ENCODE peak calls at places on chromosomes 16 and 17, in four cellular contexts. P is thoracic aorta, I is mammary epithelial cell, D is body of pancreas. E is an unnamed sample. For H3K4me1, the result is how much of the 10 kb centered on the place peaks cover.

GRCh38 chr16:29926675-29927522 is 873 bp upstream of the KCTD13 start:
- DNase-seq in P (no peak), I (no peak), D (peak), E (no peak)

GRCh38 chr16:22643886-22644285 is 133.2 kb downstream of the NPIPB5 start:
- DNase-seq in I (no peak), P (no peak), D (no peak), E (no peak)

GRCh38 chr17:72063262-72063661 is 57.6 kb upstream of the SOX9 start:
- DNase-seq in P (no peak), I (no peak), D (peak), E (no peak)

GRCh38 chr17:65914784-65915342 is 277.1 kb downstream of the CEP112 start:
- DNase-seq in P (no peak), I (peak), D (no peak), E (no peak)

GRCh38 chr17:54899721-54900456 is 763 bp upstream of the TOM1L1 start:
- DNase-seq in D (no peak), P (no peak), I (no peak), E (no peak)

GRCh38 chr16:88459366-88460055 is 6.4 kb downstream of the ZFPM1 start:
- DNase-seq in D (no peak), I (no peak), P (no peak), E (no peak)

GRCh38 chr16:68992521-68992920 is 112.9 kb upstream of the HAS3 start:
- DNase-seq in I (peak), P (no peak), D (no peak), E (no peak)

GRCh38 chr17:27319536-27320221 is 25.8 kb downstream of the WSB1 start:
- DNase-seq in P (peak), I (no peak), D (peak), E (peak)

GRCh38 chr17:1999557-2000251 is 25.4 kb downstream of the RTN4RL1 start:
- DNase-seq in I (no peak), P (no peak), D (peak), E (no peak)

GRCh38 chr16:80092686-80093085 is 448.1 kb upstream of the DYNLRB2 start:
- DNase-seq in P (no peak), I (no peak), D (no peak), E (no peak)

GRCh38 chr17:915416-916201 is 64.0 kb downstream of the NXN start:
- DNase-seq in I (peak), P (no peak), D (no peak), E (no peak)

GRCh38 chr16:14309906-14310305 is 238.8 kb downstream of the MRTFB start:
- DNase-seq in P (no peak), D (no peak), I (peak), E (no peak)

GRCh38 chr16:85613609-85614337 is 651 bp downstream of the GSE1 start:
- DNase-seq in D (peak), I (no peak), P (no peak), E (peak)

GRCh38 chr16:84465154-84465553 is 39.3 kb downstream of the MEAK7 start:
- DNase-seq in D (no peak), P (no peak), I (no peak), E (no peak)

GRCh38 chr17:7912927-7913524 is 3.1 kb downstream of the RNF227 start:
- DNase-seq in I (peak), D (peak), P (no peak), E (no peak)

GRCh38 chr16:89115216-89115949 is 21.7 kb downstream of the ACSF3 start:
- DNase-seq in I (peak), P (no peak), D (peak), E (peak)

GRCh38 chr16:78720416-78720815 is 621.0 kb downstream of the WWOX start:
- DNase-seq in I (no peak), D (no peak), P (no peak), E (no peak)

GRCh38 chr17:6456914-6457687 is 12.8 kb downstream of the PIMREG start:
- DNase-seq in P (no peak), D (no peak), I (peak), E (no peak)

GRCh38 chr17:48559609-48560451 is 14.9 kb upstream of the HOXB2 start:
- DNase-seq in I (no peak), P (no peak), D (no peak), E (no peak)

GRCh38 chr17:47986520-47986919 is 15.6 kb downstream of the CDK5RAP3 start:
- DNase-seq in I (no peak), D (no peak), P (no peak), E (no peak)

GRCh38 chr17:29645516-29646051 is 22.9 kb upstream of the CORO6 start:
- DNase-seq in D (peak), I (peak), P (peak), E (peak)

GRCh38 chr17:29640413-29640812 is 17.7 kb upstream of the CORO6 start:
- DNase-seq in D (no peak), P (no peak), I (no peak), E (no peak)

GRCh38 chr17:29640981-29641642 is 18.4 kb upstream of the CORO6 start:
- DNase-seq in P (no peak), I (no peak), D (no peak), E (no peak)

GRCh38 chr17:29643817-29644160 is 21.1 kb upstream of the CORO6 start:
- DNase-seq in P (no peak), I (no peak), D (no peak), E (no peak)

DNA sequence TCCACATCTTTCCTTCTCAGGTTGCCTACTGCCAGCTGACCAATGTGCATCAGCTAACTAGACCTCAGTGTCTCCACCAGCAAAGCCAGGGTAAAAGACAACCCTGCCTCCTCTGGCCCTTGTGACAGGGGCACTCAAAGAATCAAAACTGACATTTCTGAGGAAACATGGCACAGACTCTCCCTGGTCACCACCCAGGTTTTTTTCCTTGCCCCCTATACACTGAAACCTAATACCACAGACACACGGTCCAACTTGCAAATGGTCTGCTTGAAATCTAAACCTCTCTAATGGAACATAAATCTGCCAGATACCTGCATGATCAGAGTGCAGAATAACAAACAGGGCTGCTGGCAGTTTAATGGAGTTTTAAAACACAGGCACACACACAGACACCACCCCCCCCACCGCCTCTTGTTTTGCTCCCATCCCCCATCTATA is 19.5 kb upstream of the CORO6 start:
- DNase-seq in D (no peak), I (no peak), P (no peak), E (no peak)
- H3K4me1 ChIP-seq in D (under half), I (under half), P (half or more), E (under half)

DNA sequence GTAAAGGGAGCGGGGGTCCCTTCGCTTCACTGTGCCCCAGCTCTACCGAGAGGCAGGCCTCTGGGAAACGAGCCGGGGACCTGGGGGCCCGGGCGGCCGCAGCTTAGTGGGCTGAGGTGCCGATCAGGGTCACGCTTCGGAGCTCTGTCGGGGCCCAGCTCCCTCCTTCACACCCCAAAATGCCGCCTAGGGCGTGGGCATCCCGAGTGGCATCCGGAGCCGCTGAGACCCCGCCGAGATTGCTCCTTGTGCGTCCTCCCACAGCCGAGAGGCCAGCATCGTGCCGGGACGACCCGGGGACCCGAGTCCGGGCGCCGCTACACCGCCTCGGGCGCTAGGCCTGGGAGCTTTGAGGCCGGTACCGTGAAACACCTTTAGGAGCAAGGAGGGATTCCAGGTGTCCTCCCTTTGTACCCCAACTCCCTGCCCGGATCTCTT is 1.3 kb downstream of the SALL1 start:
- DNase-seq in I (no peak), P (no peak), D (no peak), E (no peak)
- H3K4me3 ChIP-seq in I (no peak), P (no peak), D (no peak), E (no peak)

GRCh38 chr16:10994571-10994970 is 50.2 kb downstream of the CLEC16A start:
- DNase-seq in D (no peak), P (no peak), I (no peak), E (no peak)
- H3K27ac ChIP-seq in D (no peak), P (no peak), I (no peak), E (no peak)

DNA sequence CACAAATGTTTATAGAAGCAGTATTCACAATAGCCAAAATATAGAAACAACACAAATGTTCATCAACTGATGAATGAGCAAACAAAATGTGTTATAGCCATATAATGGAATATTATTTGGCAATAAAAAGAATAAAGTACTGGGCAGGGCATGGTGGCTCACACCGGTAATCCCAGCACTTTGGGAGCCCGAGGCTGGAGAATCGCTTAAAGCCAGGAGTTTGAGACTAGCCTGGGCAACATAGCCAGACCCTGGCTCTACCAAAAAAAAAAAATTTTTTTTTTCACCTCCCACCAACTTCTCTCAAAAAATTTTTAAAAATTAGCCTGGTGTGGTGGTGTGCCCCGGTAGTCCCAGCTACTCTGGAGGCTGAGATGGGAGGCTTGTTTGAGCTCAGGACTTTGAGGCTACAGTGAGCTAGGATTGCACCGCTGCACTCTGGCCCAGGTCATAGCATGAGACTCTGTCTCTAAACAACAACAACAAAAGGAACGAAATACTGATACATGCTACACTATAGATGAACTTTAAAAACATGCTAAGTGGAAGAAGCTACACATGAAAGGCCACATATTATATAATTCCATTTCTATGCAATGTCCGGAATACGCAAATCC is 10.7 kb upstream of the PECAM1 start:
- DNase-seq in I (no peak), D (no peak), P (no peak), E (no peak)
- H3K4me1 ChIP-seq in I (under half), D (under half), P (under half), E (under half)

GRCh38 chr17:60391419-60392041 is 403 bp downstream of the USP32 start:
- DNase-seq in I (no peak), P (no peak), D (no peak), E (no peak)
- H3K4me3 ChIP-seq in I (peak), P (peak), D (peak), E (peak)

DNA sequence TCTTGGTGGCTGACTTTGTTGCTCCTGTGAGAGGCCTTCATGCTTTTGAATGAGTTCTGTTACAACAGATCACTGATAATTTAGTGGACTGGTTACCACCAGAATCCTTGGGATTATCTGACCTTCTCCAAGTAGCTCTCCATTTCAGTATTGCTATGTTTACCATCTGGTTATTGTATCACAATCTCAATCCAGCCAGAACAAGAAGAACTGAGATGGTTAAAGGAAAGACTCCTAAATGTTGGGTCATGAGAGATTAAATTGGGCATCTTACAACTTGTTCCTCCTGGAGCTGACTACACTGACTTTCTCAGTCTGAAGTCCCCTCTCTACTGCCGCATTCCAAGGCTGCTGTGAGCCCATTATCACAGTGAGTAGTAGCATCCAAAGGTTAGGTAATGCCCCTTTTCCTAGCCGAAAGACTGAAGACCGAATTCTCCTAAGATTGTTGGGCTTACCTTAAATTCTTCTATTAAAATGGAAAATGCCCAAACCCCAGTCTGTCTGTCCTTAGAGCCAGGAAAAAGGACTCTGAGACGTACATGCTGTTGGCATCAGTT is 181.7 kb upstream of the TBX2 start:
- DNase-seq in D (no peak), I (no peak), P (no peak), E (no peak)
- H3K27ac ChIP-seq in D (no peak), I (no peak), P (no peak), E (peak)

DNA sequence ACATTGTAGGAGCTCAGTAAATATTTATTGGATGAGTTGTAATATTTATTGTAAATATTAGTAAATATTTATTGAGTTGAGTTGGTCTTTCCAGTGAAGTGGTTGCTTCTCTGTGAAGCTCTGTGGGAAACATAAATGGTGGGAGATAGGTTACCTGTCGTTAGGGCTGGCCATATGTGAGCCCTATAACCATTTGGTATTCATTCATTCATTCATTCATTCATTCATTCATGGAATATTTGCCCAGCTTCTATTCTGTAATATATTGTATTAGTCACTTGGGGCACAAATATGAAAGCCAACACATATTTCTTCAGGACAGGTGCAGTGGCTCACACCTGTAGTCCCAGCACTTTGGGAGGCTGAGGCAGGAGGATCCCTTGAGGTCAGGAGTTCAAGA is 33.9 kb downstream of the SMARCE1 start:
- DNase-seq in D (no peak), I (no peak), P (no peak), E (no peak)
- H3K4me1 ChIP-seq in D (under half), I (under half), P (under half), E (under half)